ENCODE peak calls at places on chromosomes 1 and 21, in five cellular contexts. One of them, this sample, is unnamed.
A peak's percentile ranks its signal among the peaks of the same experiment; 100 is the strongest.

GRCh38 chr1:180243517-180244221 is 13.6 kb downstream of the LHX4 start:
- DNase-seq in CD8-positive, alpha-beta memory T cell: no peak
- DNase-seq in CD4-positive, alpha-beta memory T cell: no peak
- DNase-seq in right cardiac atrium: no peak
- DNase-seq in PC-3: peak; percentile 13
- DNase-seq in this sample: no peak

GRCh38 chr21:39221282-39221996 is 38.2 kb upstream of the PSMG1 start:
- DNase-seq in PC-3: no peak
- DNase-seq in CD8-positive, alpha-beta memory T cell: no peak
- DNase-seq in right cardiac atrium: no peak
- DNase-seq in CD4-positive, alpha-beta memory T cell: no peak
- DNase-seq in this sample: no peak

GRCh38 chr1:203521812-203522211 is 27.9 kb downstream of the OPTC start:
- DNase-seq in PC-3: no peak
- DNase-seq in CD4-positive, alpha-beta memory T cell: no peak
- DNase-seq in right cardiac atrium: no peak
- DNase-seq in CD8-positive, alpha-beta memory T cell: no peak
- DNase-seq in this sample: no peak

GRCh38 chr1:178693368-178693767 is 31.7 kb upstream of the RALGPS2 start:
- DNase-seq in right cardiac atrium: no peak
- DNase-seq in PC-3: no peak
- DNase-seq in CD4-positive, alpha-beta memory T cell: no peak
- DNase-seq in CD8-positive, alpha-beta memory T cell: no peak
- DNase-seq in this sample: no peak

GRCh38 chr1:60436148-60436547 is 362.6 kb upstream of the C1orf87 start:
- DNase-seq in PC-3: no peak
- DNase-seq in CD8-positive, alpha-beta memory T cell: no peak
- DNase-seq in right cardiac atrium: no peak
- DNase-seq in CD4-positive, alpha-beta memory T cell: no peak
- DNase-seq in this sample: no peak

GRCh38 chr21:41663805-41664788 is 102.8 kb downstream of the RIPK4 start:
- DNase-seq in CD8-positive, alpha-beta memory T cell: no peak
- DNase-seq in PC-3: peak; percentile 63
- DNase-seq in CD4-positive, alpha-beta memory T cell: no peak
- DNase-seq in right cardiac atrium: peak; percentile 33
- DNase-seq in this sample: no peak

GRCh38 chr1:212967767-212968166 is 17.4 kb downstream of the VASH2 start:
- DNase-seq in CD8-positive, alpha-beta memory T cell: no peak
- DNase-seq in CD4-positive, alpha-beta memory T cell: no peak
- DNase-seq in PC-3: peak; percentile 69
- DNase-seq in right cardiac atrium: no peak
- DNase-seq in this sample: no peak

GRCh38 chr1:114320586-114320985 is 166.9 kb upstream of the SYT6 start:
- DNase-seq in CD4-positive, alpha-beta memory T cell: no peak
- DNase-seq in right cardiac atrium: no peak
- DNase-seq in PC-3: peak; percentile 65
- DNase-seq in CD8-positive, alpha-beta memory T cell: no peak
- DNase-seq in this sample: no peak

GRCh38 chr1:163864207-163864606 is 542.5 kb downstream of the NUF2 start:
- DNase-seq in right cardiac atrium: no peak
- DNase-seq in CD4-positive, alpha-beta memory T cell: no peak
- DNase-seq in PC-3: no peak
- DNase-seq in CD8-positive, alpha-beta memory T cell: no peak
- DNase-seq in this sample: no peak

GRCh38 chr1:163870666-163871065 is 548.9 kb downstream of the NUF2 start:
- DNase-seq in CD8-positive, alpha-beta memory T cell: no peak
- DNase-seq in CD4-positive, alpha-beta memory T cell: no peak
- DNase-seq in PC-3: no peak
- DNase-seq in right cardiac atrium: no peak
- DNase-seq in this sample: no peak

GRCh38 chr1:163872067-163872466 is 550.3 kb downstream of the NUF2 start:
- DNase-seq in CD4-positive, alpha-beta memory T cell: no peak
- DNase-seq in PC-3: no peak
- DNase-seq in right cardiac atrium: no peak
- DNase-seq in CD8-positive, alpha-beta memory T cell: no peak
- DNase-seq in this sample: no peak

DNA sequence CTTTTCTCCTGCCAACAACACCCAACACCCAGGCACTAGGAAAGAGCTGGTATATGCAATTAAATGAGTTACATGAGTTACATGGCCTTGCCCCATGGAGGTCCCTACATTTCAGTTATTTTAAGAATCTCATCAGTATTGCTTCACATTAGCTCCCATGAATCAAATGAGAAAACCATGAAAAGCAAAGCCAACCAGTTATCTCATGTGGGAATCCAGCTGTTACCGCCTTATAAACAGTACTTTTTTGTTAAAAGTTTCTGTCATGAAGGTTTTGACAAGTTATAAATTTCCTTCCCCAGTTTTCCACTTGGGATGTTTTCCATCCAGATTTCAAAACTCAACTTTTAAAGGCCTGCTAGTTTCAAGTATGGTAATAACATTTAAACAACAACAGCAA is 544.8 kb downstream of the NUF2 start:
- DNase-seq in CD4-positive, alpha-beta memory T cell: no peak
- DNase-seq in CD8-positive, alpha-beta memory T cell: no peak
- DNase-seq in PC-3: no peak
- DNase-seq in right cardiac atrium: no peak
- DNase-seq in this sample: no peak
- H3K9me3 ChIP-seq in CD4-positive, alpha-beta memory T cell: no peaks in the 10 kb centered on the region
- H3K9me3 ChIP-seq in CD8-positive, alpha-beta memory T cell: no peaks in the 10 kb centered on the region
- H3K9me3 ChIP-seq in PC-3: peaks cover 5% of the 10 kb centered on the region
- H3K9me3 ChIP-seq in right cardiac atrium: no peaks in the 10 kb centered on the region
- H3K9me3 ChIP-seq in this sample: no peaks in the 10 kb centered on the region

GRCh38 chr1:4019606-4020331 is 119.7 kb upstream of the C1orf174 start:
- DNase-seq in CD8-positive, alpha-beta memory T cell: no peak
- DNase-seq in CD4-positive, alpha-beta memory T cell: no peak
- DNase-seq in right cardiac atrium: no peak
- DNase-seq in PC-3: no peak
- DNase-seq in this sample: no peak

GRCh38 chr1:4020411-4020810 is 120.3 kb upstream of the C1orf174 start:
- DNase-seq in PC-3: no peak
- DNase-seq in CD8-positive, alpha-beta memory T cell: no peak
- DNase-seq in right cardiac atrium: no peak
- DNase-seq in CD4-positive, alpha-beta memory T cell: no peak
- DNase-seq in this sample: no peak

GRCh38 chr1:4016351-4017130 is 116.5 kb upstream of the C1orf174 start:
- DNase-seq in PC-3: no peak
- DNase-seq in right cardiac atrium: no peak
- DNase-seq in CD8-positive, alpha-beta memory T cell: no peak
- DNase-seq in CD4-positive, alpha-beta memory T cell: no peak
- DNase-seq in this sample: no peak

GRCh38 chr1:4018721-4019521 is 118.8 kb upstream of the C1orf174 start:
- DNase-seq in CD4-positive, alpha-beta memory T cell: no peak
- DNase-seq in CD8-positive, alpha-beta memory T cell: no peak
- DNase-seq in PC-3: no peak
- DNase-seq in right cardiac atrium: no peak
- DNase-seq in this sample: no peak

DNA sequence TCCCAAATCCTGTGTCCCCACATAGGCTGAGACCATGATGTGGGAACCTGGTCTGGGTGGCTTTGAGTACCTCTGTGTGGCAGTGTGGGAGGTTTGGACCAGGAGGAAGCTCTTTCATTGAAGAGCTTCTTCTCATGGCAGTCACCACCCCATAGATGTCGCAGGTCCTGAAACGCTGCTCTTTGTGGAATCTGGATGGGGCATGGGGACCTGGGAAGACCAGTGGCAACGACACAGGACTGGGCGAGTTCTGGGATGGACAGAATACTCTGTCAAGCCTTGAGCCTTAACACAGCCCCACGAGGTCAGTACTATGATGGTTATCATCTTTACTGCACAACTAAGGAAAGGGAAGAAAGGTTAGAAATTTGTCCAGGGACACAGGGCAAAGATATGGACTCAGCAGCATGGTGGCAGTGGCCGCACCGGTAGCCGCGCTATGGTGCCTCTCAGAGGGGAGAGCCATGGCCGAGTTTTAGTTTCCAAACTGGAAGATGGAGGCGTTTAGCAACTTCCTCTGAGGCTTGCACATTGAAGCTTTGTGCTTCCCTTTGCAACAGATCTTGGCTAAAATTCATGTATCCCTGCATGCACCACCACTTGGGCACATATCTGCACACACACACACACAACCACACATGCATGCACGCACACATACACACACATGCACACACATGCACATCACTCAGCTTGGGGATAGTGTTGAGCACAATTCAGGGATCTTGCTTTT is 117.7 kb upstream of the C1orf174 start:
- DNase-seq in PC-3: no peak
- DNase-seq in CD8-positive, alpha-beta memory T cell: no peak
- DNase-seq in right cardiac atrium: no peak
- DNase-seq in CD4-positive, alpha-beta memory T cell: no peak
- DNase-seq in this sample: no peak
- H3K9me3 ChIP-seq in PC-3: no peaks in the 10 kb centered on the region
- H3K9me3 ChIP-seq in CD8-positive, alpha-beta memory T cell: no peaks in the 10 kb centered on the region
- H3K9me3 ChIP-seq in right cardiac atrium: no peaks in the 10 kb centered on the region
- H3K9me3 ChIP-seq in CD4-positive, alpha-beta memory T cell: no peaks in the 10 kb centered on the region
- H3K9me3 ChIP-seq in this sample: no peaks in the 10 kb centered on the region

GRCh38 chr1:150484861-150485260 is 2.4 kb upstream of the TARS2 start:
- DNase-seq in right cardiac atrium: no peak
- DNase-seq in PC-3: peak; percentile 42
- DNase-seq in CD8-positive, alpha-beta memory T cell: no peak
- DNase-seq in CD4-positive, alpha-beta memory T cell: no peak
- DNase-seq in this sample: no peak
- H3K9me3 ChIP-seq in right cardiac atrium: no peaks in the 10 kb centered on the region
- H3K9me3 ChIP-seq in PC-3: no peaks in the 10 kb centered on the region
- H3K9me3 ChIP-seq in CD8-positive, alpha-beta memory T cell: no peaks in the 10 kb centered on the region
- H3K9me3 ChIP-seq in CD4-positive, alpha-beta memory T cell: no peaks in the 10 kb centered on the region
- H3K9me3 ChIP-seq in this sample: no peaks in the 10 kb centered on the region

GRCh38 chr1:72693376-72693775 is 411.0 kb upstream of the NEGR1 start:
- DNase-seq in CD8-positive, alpha-beta memory T cell: no peak
- DNase-seq in PC-3: no peak
- DNase-seq in right cardiac atrium: no peak
- DNase-seq in CD4-positive, alpha-beta memory T cell: no peak
- DNase-seq in this sample: no peak
- H3K9me3 ChIP-seq in CD8-positive, alpha-beta memory T cell: no peaks in the 10 kb centered on the region
- H3K9me3 ChIP-seq in PC-3: peaks cover 21% of the 10 kb centered on the region
- H3K9me3 ChIP-seq in right cardiac atrium: peaks cover 2% of the 10 kb centered on the region
- H3K9me3 ChIP-seq in CD4-positive, alpha-beta memory T cell: no peaks in the 10 kb centered on the region
- H3K9me3 ChIP-seq in this sample: no peaks in the 10 kb centered on the region

DNA sequence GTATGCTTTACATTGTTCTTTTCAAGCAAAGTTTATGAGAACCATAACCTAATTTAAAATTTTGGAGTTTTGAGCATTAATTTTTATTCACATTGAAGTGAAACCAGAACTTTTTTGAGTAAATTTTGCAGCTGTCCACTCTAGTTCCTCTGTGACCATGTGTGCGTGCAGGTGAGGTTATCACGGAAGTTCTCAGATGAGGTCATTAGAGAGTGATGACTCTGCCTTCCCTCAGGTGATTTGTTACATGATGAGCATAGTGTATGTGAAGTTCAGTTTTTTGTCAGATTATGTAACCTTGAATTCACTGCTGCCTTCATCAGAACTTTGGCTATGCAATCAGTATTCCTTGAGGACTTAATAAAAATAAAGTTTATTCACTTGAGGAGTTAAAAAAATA is 828.2 kb downstream of the ADGRL2 start:
- DNase-seq in right cardiac atrium: no peak
- DNase-seq in CD8-positive, alpha-beta memory T cell: no peak
- DNase-seq in PC-3: no peak
- DNase-seq in CD4-positive, alpha-beta memory T cell: no peak
- DNase-seq in this sample: no peak
- H3K9me3 ChIP-seq in right cardiac atrium: no peaks in the 10 kb centered on the region
- H3K9me3 ChIP-seq in CD8-positive, alpha-beta memory T cell: no peaks in the 10 kb centered on the region
- H3K9me3 ChIP-seq in PC-3: no peaks in the 10 kb centered on the region
- H3K9me3 ChIP-seq in CD4-positive, alpha-beta memory T cell: no peaks in the 10 kb centered on the region
- H3K9me3 ChIP-seq in this sample: no peaks in the 10 kb centered on the region

GRCh38 chr1:9128520-9129371 is at the start of gene GPR157:
- DNase-seq in CD8-positive, alpha-beta memory T cell: peak; percentile 72
- DNase-seq in PC-3: peak; percentile 79
- DNase-seq in right cardiac atrium: peak; percentile 97
- DNase-seq in CD4-positive, alpha-beta memory T cell: peak; percentile 76
- DNase-seq in this sample: peak; percentile 59
- H3K9me3 ChIP-seq in CD8-positive, alpha-beta memory T cell: no peaks in the 10 kb centered on the region
- H3K9me3 ChIP-seq in PC-3: no peaks in the 10 kb centered on the region
- H3K9me3 ChIP-seq in right cardiac atrium: no peaks in the 10 kb centered on the region
- H3K9me3 ChIP-seq in CD4-positive, alpha-beta memory T cell: no peaks in the 10 kb centered on the region
- H3K9me3 ChIP-seq in this sample: no peaks in the 10 kb centered on the region

GRCh38 chr1:2949966-2950925 is 71.0 kb upstream of the ACTRT2 start:
- DNase-seq in PC-3: no peak
- DNase-seq in CD4-positive, alpha-beta memory T cell: no peak
- DNase-seq in CD8-positive, alpha-beta memory T cell: no peak
- DNase-seq in right cardiac atrium: peak; percentile 43
- DNase-seq in this sample: peak; percentile 3
- H3K9me3 ChIP-seq in PC-3: peaks cover 3% of the 10 kb centered on the region
- H3K9me3 ChIP-seq in CD4-positive, alpha-beta memory T cell: no peaks in the 10 kb centered on the region
- H3K9me3 ChIP-seq in CD8-positive, alpha-beta memory T cell: no peaks in the 10 kb centered on the region
- H3K9me3 ChIP-seq in right cardiac atrium: no peaks in the 10 kb centered on the region
- H3K9me3 ChIP-seq in this sample: no peaks in the 10 kb centered on the region

DNA sequence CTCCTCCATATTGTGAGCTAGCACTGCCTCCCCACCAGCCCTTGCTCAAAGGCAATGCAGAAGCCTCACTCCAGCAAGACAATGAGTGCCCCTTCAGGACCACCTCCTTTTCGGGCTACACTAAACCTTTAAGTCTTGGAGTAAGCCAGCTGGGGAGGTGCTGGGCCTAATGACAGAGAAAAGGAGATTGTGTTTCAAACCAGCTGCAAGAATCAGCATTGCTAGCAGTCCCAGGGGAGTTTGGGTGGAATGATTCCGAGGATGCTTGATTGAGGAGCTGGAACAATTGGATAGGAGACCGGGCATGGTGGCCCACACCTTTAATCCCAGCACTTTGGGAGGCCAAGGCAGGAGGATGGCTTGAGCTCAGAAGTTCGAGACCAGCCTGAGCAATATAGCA is 54.1 kb upstream of the GPR37L1 start:
- DNase-seq in right cardiac atrium: no peak
- DNase-seq in CD4-positive, alpha-beta memory T cell: no peak
- DNase-seq in PC-3: no peak
- DNase-seq in CD8-positive, alpha-beta memory T cell: no peak
- DNase-seq in this sample: no peak
- H3K9me3 ChIP-seq in right cardiac atrium: no peaks in the 10 kb centered on the region
- H3K9me3 ChIP-seq in CD4-positive, alpha-beta memory T cell: no peaks in the 10 kb centered on the region
- H3K9me3 ChIP-seq in PC-3: no peaks in the 10 kb centered on the region
- H3K9me3 ChIP-seq in CD8-positive, alpha-beta memory T cell: no peaks in the 10 kb centered on the region
- H3K9me3 ChIP-seq in this sample: no peaks in the 10 kb centered on the region

This sample was measured in T-helper 17 cell.